ENCODE peak calls at places on chromosomes 2 and 18, in six cellular contexts. N is right cardiac atrium, F is endodermal cell, A is fibroblast of lung, P is pancreas, U is astrocyte. I is an unnamed sample.

GRCh38 chr2:217797170-217797569 is 205.6 kb downstream of the TNS1 start:
- DNase-seq in P (no peak), A (no peak), U (no peak), F (no peak), N (no peak), I (no peak)

GRCh38 chr18:69580107-69580506 is 179.4 kb downstream of the DOK6 start:
- DNase-seq in F (no peak), A (no peak), N (no peak), U (no peak), P (no peak), I (no peak)

GRCh38 chr2:222133897-222134296 is 164.9 kb downstream of the PAX3 start:
- DNase-seq in F (no peak), N (no peak), P (no peak), U (no peak), A (no peak), I (no peak)

GRCh38 chr2:2687745-2688144 is 356.7 kb upstream of the MYT1L start:
- DNase-seq in N (no peak), U (no peak), A (no peak), F (no peak), P (no peak), I (no peak)

GRCh38 chr18:2641638-2642037 is 13.9 kb upstream of the SMCHD1 start:
- DNase-seq in P (no peak), A (no peak), F (no peak), N (no peak), U (no peak), I (no peak)

GRCh38 chr2:48940606-48941005 is 185.1 kb upstream of the LHCGR start:
- DNase-seq in P (no peak), A (peak), N (no peak), F (no peak), U (no peak), I (no peak)

GRCh38 chr2:68663371-68664156 is 20.2 kb downstream of the PROKR1 start:
- DNase-seq in N (no peak), U (no peak), F (no peak), A (no peak), P (no peak), I (no peak)

GRCh38 chr2:237889811-237890210 is 30.4 kb downstream of the RAMP1 start:
- DNase-seq in P (no peak), F (peak), N (no peak), A (no peak), U (no peak), I (peak)

GRCh38 chr18:80227472-80227871 is 19.8 kb downstream of the PARD6G start:
- DNase-seq in U (no peak), N (no peak), A (no peak), F (no peak), P (no peak), I (no peak)

GRCh38 chr2:212109217-212109616 is 429.4 kb downstream of the ERBB4 start:
- DNase-seq in A (no peak), U (no peak), F (no peak), P (no peak), N (no peak), I (no peak)

GRCh38 chr2:212114489-212114888 is 424.1 kb downstream of the ERBB4 start:
- DNase-seq in U (no peak), P (no peak), N (no peak), F (no peak), A (no peak), I (no peak)

GRCh38 chr2:212107989-212108388 is 430.6 kb downstream of the ERBB4 start:
- DNase-seq in A (no peak), F (no peak), U (peak), P (no peak), N (no peak), I (no peak)

GRCh38 chr2:212107014-212107413 is 431.6 kb downstream of the ERBB4 start:
- DNase-seq in F (no peak), U (no peak), N (no peak), A (no peak), P (no peak), I (no peak)

GRCh38 chr2:212109792-212110680 is 428.6 kb downstream of the ERBB4 start:
- DNase-seq in F (peak), U (no peak), P (no peak), A (no peak), N (no peak), I (no peak)
- H3K27ac ChIP-seq in F (no peak), U (no peak), P (no peak), A (no peak), N (no peak), I (no peak)

DNA sequence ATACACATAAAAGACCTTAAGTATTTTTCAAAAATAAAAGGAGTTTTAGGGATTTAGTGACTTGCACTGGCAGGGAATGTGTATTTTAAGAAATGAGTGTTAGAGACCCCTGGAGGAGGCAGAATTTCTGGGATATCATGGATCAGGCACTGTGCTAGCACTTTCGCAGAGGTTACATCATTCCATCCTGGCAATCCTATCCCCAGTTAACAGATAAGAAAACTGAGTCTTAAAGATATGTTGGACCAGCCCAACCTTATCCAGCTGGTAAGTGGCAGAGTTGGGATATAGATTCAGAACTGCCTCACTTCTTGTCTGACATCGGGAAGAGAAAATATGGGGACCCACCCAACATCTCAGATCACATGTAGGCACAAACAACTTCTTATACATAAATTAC is 160.3 kb upstream of the EPAS1 start:
- DNase-seq in A (no peak), N (no peak), F (no peak), P (no peak), U (no peak), I (no peak)
- H3K27ac ChIP-seq in A (no peak), N (peak), F (no peak), P (no peak), U (no peak), I (peak)

GRCh38 chr18:35076126-35076525 is 34.9 kb downstream of the MAPRE2 start:
- DNase-seq in U (no peak), N (no peak), P (no peak), A (no peak), F (no peak), I (no peak)

GRCh38 chr18:35075132-35075531 is 33.9 kb downstream of the MAPRE2 start:
- DNase-seq in A (no peak), U (no peak), N (no peak), F (no peak), P (no peak), I (no peak)

GRCh38 chr18:35080058-35080457 is 38.8 kb downstream of the MAPRE2 start:
- DNase-seq in N (no peak), A (no peak), F (no peak), U (no peak), P (no peak), I (no peak)

GRCh38 chr18:35076556-35076955 is 35.3 kb downstream of the MAPRE2 start:
- DNase-seq in P (no peak), A (peak), F (no peak), N (no peak), U (peak), I (no peak)

DNA sequence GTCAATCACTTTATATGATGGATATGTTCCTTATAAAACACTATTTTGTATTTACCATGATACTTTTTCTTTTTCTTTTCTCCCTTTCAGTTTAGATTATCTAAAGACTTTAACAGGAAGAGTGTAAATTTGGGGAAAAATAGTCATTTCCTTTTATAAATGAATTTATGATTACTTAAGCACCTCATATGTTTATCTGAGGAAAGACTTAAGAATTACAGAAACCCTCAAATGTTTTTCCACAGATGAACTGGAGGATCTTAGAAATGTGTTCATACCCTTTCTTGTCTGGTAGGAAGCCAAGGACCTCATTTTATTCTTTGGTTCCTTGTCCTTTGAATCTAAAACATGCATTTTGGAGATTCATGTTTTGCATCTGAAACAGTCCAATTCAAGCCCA is 36.7 kb downstream of the MAPRE2 start:
- DNase-seq in P (no peak), A (peak), F (no peak), N (no peak), U (peak), I (no peak)
- H3K27ac ChIP-seq in P (no peak), A (no peak), F (no peak), N (no peak), U (no peak), I (no peak)

DNA sequence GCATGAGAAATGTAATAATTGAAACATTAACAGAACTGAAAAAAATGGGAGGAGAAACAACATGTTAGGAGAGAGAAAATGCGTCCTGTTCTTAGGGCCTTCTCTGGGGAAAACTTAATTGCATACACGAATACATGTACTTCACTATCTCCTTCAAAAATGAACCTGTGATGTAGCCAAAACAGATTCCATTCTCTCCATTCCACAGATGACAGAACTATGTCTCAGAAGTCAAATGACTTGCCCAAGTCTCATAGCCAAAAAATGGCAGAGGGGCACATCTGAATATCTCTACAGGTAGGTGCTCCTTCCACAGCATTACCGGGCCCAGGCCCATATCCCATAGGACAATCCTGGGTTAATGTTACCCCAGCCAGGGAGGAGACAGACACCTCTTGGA is 3.9 kb upstream of the DCTN1 start:
- DNase-seq in P (no peak), U (peak), N (no peak), F (no peak), A (peak), I (no peak)
- H3K27ac ChIP-seq in P (no peak), U (no peak), N (no peak), F (no peak), A (no peak), I (peak)

GRCh38 chr2:95309599-95309998 is 12.5 kb downstream of the KCNIP3 start:
- DNase-seq in F (no peak), A (peak), U (no peak), P (no peak), N (no peak), I (no peak)

GRCh38 chr2:95307036-95307435 is 9.9 kb downstream of the KCNIP3 start:
- DNase-seq in A (no peak), U (no peak), F (peak), P (no peak), N (no peak), I (no peak)

GRCh38 chr2:95307878-95308277 is 10.7 kb downstream of the KCNIP3 start:
- DNase-seq in N (no peak), P (no peak), A (no peak), F (no peak), U (no peak), I (no peak)

GRCh38 chr2:95310211-95310610 is 13.1 kb downstream of the KCNIP3 start:
- DNase-seq in N (no peak), A (no peak), P (no peak), F (no peak), U (no peak), I (no peak)

GRCh38 chr2:95308426-95308990 is 11.4 kb downstream of the KCNIP3 start:
- DNase-seq in A (no peak), U (no peak), F (no peak), P (no peak), N (no peak), I (no peak)
- H3K27ac ChIP-seq in A (no peak), U (no peak), F (no peak), P (no peak), N (no peak), I (no peak)

GRCh38 chr2:190717764-190718651 is 69.1 kb downstream of the NAB1 start:
- DNase-seq in N (no peak), P (no peak), U (no peak), F (no peak), A (peak), I (no peak)
- H3K27ac ChIP-seq in N (no peak), P (no peak), U (no peak), F (no peak), A (no peak), I (no peak)

I was measured in lower lobe of right lung.